ENCODE peak calls at places on chromosomes 7 and 10, in seven cellular contexts. One of them, this sample, is unnamed.

GRCh38 chr10:127399635-127400034 is 149.5 kb upstream of the NPS start:
- DNase-seq in CD8-positive, alpha-beta T cell: no peak
- DNase-seq in IMR-90: no peak
- DNase-seq in psoas muscle: no peak
- DNase-seq in choroid plexus epithelial cell: no peak
- DNase-seq in cardiac muscle cell: no peak
- DNase-seq in fibroblast of lung: no peak
- DNase-seq in this sample: no peak

GRCh38 chr7:122315507-122316466 is 11.2 kb upstream of the FEZF1 start:
- DNase-seq in CD8-positive, alpha-beta T cell: no peak
- DNase-seq in IMR-90: no peak
- DNase-seq in psoas muscle: no peak
- DNase-seq in choroid plexus epithelial cell: no peak
- DNase-seq in cardiac muscle cell: no peak
- DNase-seq in fibroblast of lung: no peak
- DNase-seq in this sample: no peak

GRCh38 chr7:106681815-106682495 is 21.0 kb upstream of the CCDC71L start:
- DNase-seq in CD8-positive, alpha-beta T cell: no peak
- DNase-seq in IMR-90: peak
- DNase-seq in psoas muscle: no peak
- DNase-seq in choroid plexus epithelial cell: no peak
- DNase-seq in cardiac muscle cell: no peak
- DNase-seq in fibroblast of lung: peak
- DNase-seq in this sample: no peak

GRCh38 chr7:2541291-2542010 is 13.9 kb downstream of the BRAT1 start:
- DNase-seq in CD8-positive, alpha-beta T cell: no peak
- DNase-seq in IMR-90: no peak
- DNase-seq in psoas muscle: no peak
- DNase-seq in choroid plexus epithelial cell: no peak
- DNase-seq in cardiac muscle cell: no peak
- DNase-seq in fibroblast of lung: no peak
- DNase-seq in this sample: no peak

GRCh38 chr7:86760236-86760635 is 116.5 kb downstream of the GRM3 start:
- DNase-seq in CD8-positive, alpha-beta T cell: no peak
- DNase-seq in IMR-90: no peak
- DNase-seq in psoas muscle: no peak
- DNase-seq in choroid plexus epithelial cell: no peak
- DNase-seq in cardiac muscle cell: no peak
- DNase-seq in fibroblast of lung: no peak
- DNase-seq in this sample: no peak

GRCh38 chr7:157692156-157693011 is 355.6 kb downstream of the DNAJB6 start:
- DNase-seq in CD8-positive, alpha-beta T cell: no peak
- DNase-seq in IMR-90: no peak
- DNase-seq in psoas muscle: no peak
- DNase-seq in choroid plexus epithelial cell: no peak
- DNase-seq in cardiac muscle cell: no peak
- DNase-seq in fibroblast of lung: no peak
- DNase-seq in this sample: no peak

GRCh38 chr7:2151235-2151634 is 81.5 kb downstream of the MAD1L1 start:
- DNase-seq in CD8-positive, alpha-beta T cell: no peak
- DNase-seq in IMR-90: no peak
- DNase-seq in psoas muscle: peak
- DNase-seq in choroid plexus epithelial cell: no peak
- DNase-seq in cardiac muscle cell: no peak
- DNase-seq in fibroblast of lung: no peak
- DNase-seq in this sample: no peak

GRCh38 chr7:27693794-27694193 is 31.1 kb upstream of the HIBADH start:
- DNase-seq in CD8-positive, alpha-beta T cell: no peak
- DNase-seq in IMR-90: peak
- DNase-seq in psoas muscle: no peak
- DNase-seq in choroid plexus epithelial cell: peak
- DNase-seq in cardiac muscle cell: no peak
- DNase-seq in fibroblast of lung: no peak
- DNase-seq in this sample: no peak

GRCh38 chr10:6445671-6446278 is 134.3 kb downstream of the PRKCQ start:
- DNase-seq in CD8-positive, alpha-beta T cell: peak
- DNase-seq in IMR-90: peak
- DNase-seq in psoas muscle: peak
- DNase-seq in choroid plexus epithelial cell: peak
- DNase-seq in cardiac muscle cell: peak
- DNase-seq in fibroblast of lung: peak
- DNase-seq in this sample: peak

GRCh38 chr7:132255898-132256297 is 320.4 kb downstream of the PLXNA4 start:
- DNase-seq in CD8-positive, alpha-beta T cell: no peak
- DNase-seq in IMR-90: no peak
- DNase-seq in psoas muscle: no peak
- DNase-seq in choroid plexus epithelial cell: peak
- DNase-seq in cardiac muscle cell: peak
- DNase-seq in fibroblast of lung: no peak
- DNase-seq in this sample: no peak

GRCh38 chr7:44966731-44967538 is 11.9 kb downstream of the MYO1G start:
- DNase-seq in CD8-positive, alpha-beta T cell: no peak
- DNase-seq in IMR-90: no peak
- DNase-seq in psoas muscle: no peak
- DNase-seq in choroid plexus epithelial cell: no peak
- DNase-seq in cardiac muscle cell: no peak
- DNase-seq in fibroblast of lung: no peak
- DNase-seq in this sample: no peak

GRCh38 chr10:35027567-35027966 is 62.6 kb downstream of the CUL2 start:
- DNase-seq in CD8-positive, alpha-beta T cell: no peak
- DNase-seq in IMR-90: peak
- DNase-seq in psoas muscle: no peak
- DNase-seq in choroid plexus epithelial cell: peak
- DNase-seq in cardiac muscle cell: peak
- DNase-seq in fibroblast of lung: peak
- DNase-seq in this sample: no peak

GRCh38 chr10:93062499-93063216 is 2.1 kb downstream of the CYP26C1 start:
- DNase-seq in CD8-positive, alpha-beta T cell: no peak
- DNase-seq in IMR-90: peak
- DNase-seq in psoas muscle: no peak
- DNase-seq in choroid plexus epithelial cell: peak
- DNase-seq in cardiac muscle cell: peak
- DNase-seq in fibroblast of lung: no peak
- DNase-seq in this sample: peak

GRCh38 chr10:133100706-133101463 is 13.2 kb downstream of the ADGRA1 start:
- DNase-seq in CD8-positive, alpha-beta T cell: no peak
- DNase-seq in IMR-90: no peak
- DNase-seq in psoas muscle: no peak
- DNase-seq in choroid plexus epithelial cell: peak
- DNase-seq in cardiac muscle cell: peak
- DNase-seq in fibroblast of lung: no peak
- DNase-seq in this sample: no peak

GRCh38 chr10:70770001-70770400 is 15.2 kb downstream of the TBATA start:
- DNase-seq in CD8-positive, alpha-beta T cell: no peak
- DNase-seq in IMR-90: no peak
- DNase-seq in psoas muscle: no peak
- DNase-seq in choroid plexus epithelial cell: no peak
- DNase-seq in cardiac muscle cell: no peak
- DNase-seq in fibroblast of lung: no peak
- DNase-seq in this sample: no peak

GRCh38 chr7:69708857-69709256 is 110.6 kb downstream of the AUTS2 start:
- DNase-seq in CD8-positive, alpha-beta T cell: no peak
- DNase-seq in IMR-90: no peak
- DNase-seq in psoas muscle: no peak
- DNase-seq in choroid plexus epithelial cell: peak
- DNase-seq in cardiac muscle cell: peak
- DNase-seq in fibroblast of lung: peak
- DNase-seq in this sample: no peak

GRCh38 chr10:80856186-80856585 is 318.5 kb downstream of the SH2D4B start:
- DNase-seq in CD8-positive, alpha-beta T cell: no peak
- DNase-seq in IMR-90: no peak
- DNase-seq in psoas muscle: no peak
- DNase-seq in choroid plexus epithelial cell: no peak
- DNase-seq in cardiac muscle cell: no peak
- DNase-seq in fibroblast of lung: no peak
- DNase-seq in this sample: no peak

GRCh38 chr10:80860719-80861118 is 323.0 kb downstream of the SH2D4B start:
- DNase-seq in CD8-positive, alpha-beta T cell: no peak
- DNase-seq in IMR-90: no peak
- DNase-seq in psoas muscle: no peak
- DNase-seq in choroid plexus epithelial cell: no peak
- DNase-seq in cardiac muscle cell: no peak
- DNase-seq in fibroblast of lung: no peak
- DNase-seq in this sample: no peak

DNA sequence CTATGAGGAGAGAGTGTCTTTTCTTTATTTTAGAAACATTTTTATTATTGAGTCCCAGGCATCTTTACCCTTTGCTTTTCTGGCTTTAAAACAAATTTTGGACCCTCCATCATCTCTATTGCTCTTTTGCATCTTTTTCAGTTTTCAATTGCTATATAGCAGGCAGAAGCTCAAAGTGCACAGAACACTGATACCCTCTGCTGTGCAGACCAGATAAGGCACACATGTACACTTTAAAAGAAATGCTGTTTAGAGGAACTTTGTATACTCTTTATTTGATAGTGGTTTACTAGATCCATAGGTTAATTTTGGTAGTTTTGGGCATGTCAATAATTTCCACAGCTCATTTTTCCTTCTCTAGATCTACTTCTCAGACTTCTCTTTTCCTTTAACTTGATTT is 324.2 kb downstream of the SH2D4B start:
- DNase-seq in CD8-positive, alpha-beta T cell: no peak
- DNase-seq in IMR-90: no peak
- DNase-seq in psoas muscle: no peak
- DNase-seq in choroid plexus epithelial cell: no peak
- DNase-seq in cardiac muscle cell: no peak
- DNase-seq in fibroblast of lung: no peak
- DNase-seq in this sample: no peak
- TF ChIP-seq CTCF in CD8-positive, alpha-beta T cell: no peak
- TF ChIP-seq CTCF in IMR-90: no peak
- TF ChIP-seq CTCF in psoas muscle: no peak
- TF ChIP-seq CTCF in choroid plexus epithelial cell: no peak
- TF ChIP-seq CTCF in cardiac muscle cell: no peak
- TF ChIP-seq CTCF in fibroblast of lung: no peak
- TF ChIP-seq CTCF in this sample: peak

GRCh38 chr7:93231264-93231663 is 902 bp upstream of the VPS50 start:
- DNase-seq in CD8-positive, alpha-beta T cell: no peak
- DNase-seq in IMR-90: no peak
- DNase-seq in psoas muscle: no peak
- DNase-seq in choroid plexus epithelial cell: no peak
- DNase-seq in cardiac muscle cell: no peak
- DNase-seq in fibroblast of lung: no peak
- DNase-seq in this sample: no peak

GRCh38 chr7:93228302-93228701 is 2.0 kb upstream of the HEPACAM2 start:
- DNase-seq in CD8-positive, alpha-beta T cell: no peak
- DNase-seq in IMR-90: peak
- DNase-seq in psoas muscle: no peak
- DNase-seq in choroid plexus epithelial cell: peak
- DNase-seq in cardiac muscle cell: peak
- DNase-seq in fibroblast of lung: peak
- DNase-seq in this sample: peak

GRCh38 chr7:93226310-93226709 is at the start of gene HEPACAM2:
- DNase-seq in CD8-positive, alpha-beta T cell: no peak
- DNase-seq in IMR-90: no peak
- DNase-seq in psoas muscle: no peak
- DNase-seq in choroid plexus epithelial cell: no peak
- DNase-seq in cardiac muscle cell: no peak
- DNase-seq in fibroblast of lung: no peak
- DNase-seq in this sample: no peak

GRCh38 chr7:93232673-93233018 is 480 bp downstream of the VPS50 start:
- DNase-seq in CD8-positive, alpha-beta T cell: no peak
- DNase-seq in IMR-90: no peak
- DNase-seq in psoas muscle: no peak
- DNase-seq in choroid plexus epithelial cell: no peak
- DNase-seq in cardiac muscle cell: no peak
- DNase-seq in fibroblast of lung: no peak
- DNase-seq in this sample: no peak

GRCh38 chr7:93231799-93232672 is at the start of gene VPS50:
- DNase-seq in CD8-positive, alpha-beta T cell: peak
- DNase-seq in IMR-90: peak
- DNase-seq in psoas muscle: peak
- DNase-seq in choroid plexus epithelial cell: peak
- DNase-seq in cardiac muscle cell: peak
- DNase-seq in fibroblast of lung: peak
- DNase-seq in this sample: peak
- TF ChIP-seq CTCF in CD8-positive, alpha-beta T cell: no peak
- TF ChIP-seq CTCF in IMR-90: no peak
- TF ChIP-seq CTCF in psoas muscle: no peak
- TF ChIP-seq CTCF in choroid plexus epithelial cell: peak
- TF ChIP-seq CTCF in cardiac muscle cell: no peak
- TF ChIP-seq CTCF in fibroblast of lung: no peak
- TF ChIP-seq CTCF in this sample: no peak

DNA sequence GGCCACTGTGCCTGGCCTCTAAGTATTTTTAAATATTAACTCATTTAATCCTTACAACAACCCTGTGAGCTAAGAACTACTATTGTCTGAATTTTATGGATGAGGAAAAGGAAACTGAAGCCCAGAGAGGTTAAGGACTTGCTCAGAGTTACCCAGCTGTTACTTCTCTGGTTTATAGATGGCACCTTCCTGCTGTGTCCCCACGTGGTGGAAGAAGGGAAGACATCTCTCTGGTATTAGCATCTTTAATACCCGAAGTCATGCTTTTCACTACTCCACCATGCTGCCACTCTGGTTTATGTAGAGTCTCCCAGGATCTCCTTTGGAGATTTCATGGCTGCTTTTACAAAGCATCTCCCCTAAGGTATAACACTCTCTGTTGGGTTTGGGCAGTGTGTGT is 105.5 kb upstream of the MKLN1 start:
- DNase-seq in CD8-positive, alpha-beta T cell: no peak
- DNase-seq in IMR-90: no peak
- DNase-seq in psoas muscle: no peak
- DNase-seq in choroid plexus epithelial cell: no peak
- DNase-seq in cardiac muscle cell: no peak
- DNase-seq in fibroblast of lung: no peak
- DNase-seq in this sample: no peak
- TF ChIP-seq CTCF in CD8-positive, alpha-beta T cell: no peak
- TF ChIP-seq CTCF in IMR-90: peak
- TF ChIP-seq CTCF in psoas muscle: no peak
- TF ChIP-seq CTCF in choroid plexus epithelial cell: peak
- TF ChIP-seq CTCF in cardiac muscle cell: no peak
- TF ChIP-seq CTCF in fibroblast of lung: no peak
- TF ChIP-seq CTCF in this sample: no peak

DNA sequence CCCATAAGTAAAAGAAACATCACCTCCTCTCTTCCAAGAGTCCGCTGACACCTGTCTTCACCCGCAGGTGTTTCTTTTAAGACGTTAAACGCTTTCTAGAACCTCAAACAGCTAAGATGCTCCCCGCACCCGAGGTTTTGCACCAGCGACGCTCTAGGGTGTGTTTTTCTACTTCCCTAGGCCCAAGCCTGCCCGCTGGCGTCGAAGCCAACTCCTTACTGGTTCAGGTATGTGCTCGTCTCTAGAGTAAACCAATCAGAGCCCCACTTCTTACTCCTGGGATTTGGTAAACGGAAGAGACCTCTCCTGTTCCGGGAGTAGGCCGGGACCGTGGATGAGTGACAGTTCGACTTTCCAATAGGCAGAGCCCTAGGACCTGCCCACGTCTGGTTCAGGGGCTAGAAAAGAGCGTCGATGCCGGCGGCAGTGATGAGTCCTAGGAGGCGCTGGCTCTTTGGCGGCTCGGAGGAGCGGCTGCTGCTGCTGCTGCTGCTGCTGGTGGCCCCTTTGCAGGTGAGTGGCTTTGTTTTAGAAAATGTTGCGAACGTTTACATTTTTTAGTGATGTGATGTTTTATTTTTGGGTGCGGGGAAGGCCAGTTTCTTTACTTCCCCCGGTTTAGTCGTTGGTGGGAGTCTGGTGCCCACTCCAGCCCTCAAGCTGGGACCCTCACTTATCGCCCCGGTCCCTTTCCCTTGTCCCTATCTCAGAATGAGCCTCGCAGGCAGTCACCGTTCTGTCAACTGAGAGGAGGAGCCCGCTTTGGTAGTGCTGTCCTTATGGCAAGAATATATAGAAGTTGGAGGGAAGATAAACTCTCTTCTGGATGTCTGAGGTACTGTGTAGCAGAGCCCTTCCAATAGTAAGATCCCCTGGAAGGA is at the start of gene BPGM:
- DNase-seq in CD8-positive, alpha-beta T cell: peak
- DNase-seq in IMR-90: peak
- DNase-seq in psoas muscle: peak
- DNase-seq in choroid plexus epithelial cell: peak
- DNase-seq in cardiac muscle cell: peak
- DNase-seq in fibroblast of lung: peak
- DNase-seq in this sample: peak
- TF ChIP-seq CTCF in CD8-positive, alpha-beta T cell: peak
- TF ChIP-seq CTCF in IMR-90: no peak
- TF ChIP-seq CTCF in psoas muscle: no peak
- TF ChIP-seq CTCF in choroid plexus epithelial cell: peak
- TF ChIP-seq CTCF in cardiac muscle cell: peak
- TF ChIP-seq CTCF in fibroblast of lung: no peak
- TF ChIP-seq CTCF in this sample: peak